ENCODE peak calls at places on chromosomes 13 and 19, in eight cellular contexts. P is testis, T is tibial nerve, D is GM12864, O is Peyer's patch, L is astrocyte of the spinal cord, J is kidney epithelial cell, M is psoas muscle. W is an unnamed sample.

GRCh38 chr13:95497307-95497943 is 55.1 kb upstream of the CLDN10 start:
- DNase-seq in J (no peak), D (no peak), M (no peak), O (no peak), T (no peak), P (no peak), L (no peak), W (no peak)

GRCh38 chr19:9183000-9183399 is 4.2 kb downstream of the OR7D2 start:
- DNase-seq in J (no peak), O (no peak), D (no peak), M (no peak), T (no peak), L (no peak), P (no peak), W (no peak)

GRCh38 chr13:97810152-97810551 is 143.3 kb upstream of the IPO5 start:
- DNase-seq in O (no peak), P (no peak), D (no peak), L (peak; percentile 23), T (no peak), M (no peak), J (no peak), W (no peak)

GRCh38 chr13:113187263-113187669 is 21.2 kb downstream of the PCID2 start:
- DNase-seq in M (peak; percentile 94), J (peak; percentile 99), P (no peak), O (no peak), T (peak; percentile 62), L (peak; percentile 99), D (no peak), W (peak; percentile 96)

GRCh38 chr13:100518394-100519062 is 70.1 kb downstream of the GGACT start:
- DNase-seq in O (no peak), T (no peak), M (no peak), D (no peak), L (no peak), J (no peak), P (no peak), W (no peak)

GRCh38 chr19:43563816-43564215 is 11.5 kb downstream of the XRCC1 start:
- DNase-seq in O (no peak), L (no peak), T (no peak), P (no peak), J (no peak), D (no peak), M (no peak), W (no peak)

GRCh38 chr13:76778906-76779305 is 107.3 kb downstream of the KCTD12 start:
- DNase-seq in O (no peak), P (no peak), T (no peak), D (no peak), J (no peak), L (no peak), M (no peak), W (no peak)

GRCh38 chr19:45324349-45324907 is 1.8 kb upstream of the CKM start:
- DNase-seq in J (no peak), O (no peak), T (no peak), L (no peak), D (no peak), P (no peak), M (no peak), W (no peak)

GRCh38 chr19:33876619-33877018 is 79.9 kb downstream of the KCTD15 start:
- DNase-seq in O (no peak), J (no peak), P (no peak), D (no peak), T (no peak), M (no peak), L (no peak), W (no peak)

GRCh38 chr19:31626941-31627340 is 277.7 kb upstream of the TSHZ3 start:
- DNase-seq in P (no peak), T (no peak), L (no peak), M (no peak), D (no peak), J (no peak), O (no peak), W (no peak)

GRCh38 chr13:27367570-27367969 is 56.8 kb upstream of the GTF3A start:
- DNase-seq in J (no peak), O (no peak), L (no peak), T (no peak), D (no peak), M (no peak), P (no peak), W (no peak)

GRCh38 chr19:19405919-19406877 is 723 bp downstream of the GATAD2A start:
- DNase-seq in M (peak; percentile 72), T (no peak), P (peak; percentile 54), D (no peak), L (peak; percentile 51), J (no peak), O (peak; percentile 56), W (no peak)

GRCh38 chr13:77136902-77137420 is 110.0 kb upstream of the FBXL3 start:
- DNase-seq in M (no peak), O (no peak), P (no peak), D (no peak), T (no peak), L (peak; percentile 84), J (peak; percentile 23), W (peak; percentile 47)

GRCh38 chr13:101512650-101513049 is 60.2 kb downstream of the ITGBL1 start:
- DNase-seq in O (no peak), L (peak; percentile 86), P (no peak), J (no peak), D (no peak), T (no peak), M (no peak), W (no peak)

GRCh38 chr13:27280009-27280646 is 9.5 kb downstream of the RASL11A start:
- DNase-seq in P (no peak), D (no peak), J (no peak), L (peak; percentile 45), O (no peak), M (no peak), T (no peak), W (no peak)

GRCh38 chr13:24511019-24511823 is 1.4 kb downstream of the PARP4 start:
- DNase-seq in O (peak; percentile 70), T (no peak), D (peak; percentile 80), M (no peak), P (no peak), J (peak; percentile 78), L (peak; percentile 90), W (peak; percentile 54)

DNA sequence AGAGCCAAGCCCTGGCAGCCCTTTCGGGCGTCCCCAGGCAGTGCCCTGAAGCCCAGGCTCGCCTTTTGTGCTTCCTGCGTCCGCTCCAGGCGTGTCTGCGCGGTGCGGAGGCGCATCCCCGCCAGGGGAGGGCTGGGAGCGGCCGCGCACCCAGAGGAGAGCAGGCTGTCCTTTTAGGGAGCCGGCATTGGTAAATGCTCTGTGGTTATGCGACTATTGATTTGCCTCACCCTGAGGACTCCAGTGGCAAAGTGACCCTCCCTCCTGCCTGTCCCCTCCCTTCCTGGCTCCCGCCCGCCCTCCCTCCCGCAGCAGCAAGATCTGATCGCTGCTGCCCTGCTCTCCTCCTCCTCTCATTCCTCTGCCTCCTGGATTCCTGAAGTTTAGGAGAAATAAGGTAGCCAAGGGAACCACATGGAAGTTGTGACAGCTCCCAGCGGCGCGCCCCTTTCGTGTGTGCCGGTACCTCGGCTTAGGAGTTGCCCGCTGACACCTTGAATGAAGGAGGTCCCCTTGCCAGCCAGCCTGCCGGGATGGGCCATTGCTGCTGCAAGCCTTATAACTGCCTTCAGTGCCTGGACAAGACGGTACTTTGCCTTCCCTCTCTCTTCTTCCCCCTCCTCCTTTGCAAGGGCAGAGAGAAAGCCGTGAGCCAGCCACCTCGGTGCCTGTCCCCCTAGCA is 167.0 kb downstream of the SLC7A1 start:
- DNase-seq in L (no peak), T (no peak), J (no peak), O (no peak), P (peak; percentile 20), M (peak; percentile 52), D (no peak), W (no peak)
- TF ChIP-seq CTCF in L (no peak), T (no peak), J (no peak), O (no peak), P (no peak), M (no peak), D (no peak), W (no peak)

DNA sequence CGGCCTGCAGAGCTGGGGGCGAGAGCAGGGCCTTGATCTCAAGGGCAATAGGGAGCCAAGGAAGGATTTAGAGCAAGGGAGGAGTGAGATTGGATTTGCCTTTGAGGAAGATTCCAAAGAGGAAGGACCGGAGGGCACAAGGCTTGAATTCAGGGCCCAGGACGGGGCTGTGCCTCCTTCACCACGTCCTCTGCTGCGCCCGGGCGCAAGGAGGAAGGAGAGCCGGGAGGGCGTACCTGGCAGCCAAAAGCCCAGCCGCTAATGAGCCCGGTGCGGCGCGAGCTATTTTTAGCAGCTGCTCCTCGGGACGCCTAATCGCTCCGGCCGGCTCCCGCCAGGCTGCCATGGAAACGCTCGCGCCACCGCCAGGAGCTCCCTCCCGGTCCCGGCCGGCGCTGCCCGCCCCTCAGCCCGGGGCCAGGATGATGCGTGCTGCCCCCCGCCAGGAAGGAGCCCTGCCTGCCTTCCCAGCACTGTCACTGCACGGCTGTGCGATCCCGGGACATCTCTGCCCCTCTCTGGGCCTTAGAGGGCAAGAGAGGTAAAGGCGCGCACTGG is 31.3 kb downstream of the TINCR start:
- DNase-seq in J (no peak), P (peak; percentile 68), D (no peak), L (peak; percentile 61), T (no peak), O (no peak), M (peak; percentile 62), W (no peak)
- H3K4me3 ChIP-seq in J (no peak overlapping the region), P (no peak overlapping the region), D (no peak overlapping the region), L (no peak overlapping the region), T (no peak overlapping the region), O (no peak overlapping the region), M (no peak overlapping the region), W (peak overlapping the region; percentile 32)

DNA sequence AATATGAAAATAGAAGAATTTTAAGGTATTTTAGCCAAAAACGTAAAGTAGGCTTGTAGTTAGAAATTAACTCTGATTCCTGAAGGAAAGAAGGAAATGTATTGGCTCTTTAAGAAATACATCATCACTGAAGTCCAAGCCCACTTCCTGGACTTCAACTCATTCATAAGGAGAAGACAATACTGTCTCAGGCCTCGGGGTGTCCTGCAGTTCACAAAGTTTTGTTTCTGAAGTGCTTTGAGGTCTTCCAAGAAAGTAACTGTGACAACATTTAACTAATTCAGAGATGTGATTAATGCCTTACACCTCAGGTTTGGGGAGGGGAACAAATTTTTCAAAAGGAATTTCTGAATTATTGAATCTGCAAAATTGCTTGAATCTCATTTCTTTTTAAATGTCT is 65.8 kb upstream of the STARD13 start:
- DNase-seq in D (no peak), M (no peak), P (no peak), T (no peak), O (no peak), J (peak; percentile 14), L (peak; percentile 65), W (no peak)
- TF ChIP-seq CTCF in D (no peak), M (no peak), P (no peak), T (no peak), O (no peak), J (no peak), L (peak; percentile 7), W (no peak)

DNA sequence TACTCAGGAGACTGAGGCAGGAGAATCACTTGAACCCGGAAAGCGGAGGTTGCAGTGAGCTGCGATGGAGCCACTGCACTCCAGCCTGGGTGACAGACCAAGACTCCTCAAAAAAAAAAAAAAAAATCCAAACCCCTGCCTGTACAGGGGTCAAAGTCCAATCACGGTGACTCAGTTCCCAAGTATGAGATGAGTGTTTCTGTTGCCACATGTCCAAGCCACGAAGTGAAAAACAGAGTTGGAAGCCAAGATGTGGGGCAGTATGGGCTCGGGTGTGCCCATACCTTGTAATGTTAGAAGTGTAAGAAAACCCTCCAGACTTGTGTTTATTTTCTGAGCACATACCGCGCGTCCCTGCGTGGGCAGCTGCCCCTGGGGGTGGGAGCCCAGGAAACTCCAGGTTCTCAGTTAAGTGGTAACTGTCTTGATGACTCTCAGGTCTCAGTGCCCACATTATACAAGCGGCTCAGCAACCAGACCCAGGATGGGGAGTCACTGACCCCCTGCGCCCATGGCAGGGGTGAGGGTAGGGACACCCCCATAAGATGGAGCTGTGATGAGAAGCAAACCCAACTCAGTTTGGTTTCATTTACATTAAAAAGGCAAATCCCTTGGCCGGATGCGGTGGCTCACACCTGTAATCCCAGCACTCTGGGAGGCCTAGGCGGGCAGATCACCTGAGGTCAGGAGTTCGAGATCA is 1.2 kb upstream of the GPX4 start:
- DNase-seq in P (no peak), D (peak; percentile 66), T (no peak), J (peak; percentile 100), M (no peak), L (peak; percentile 99), O (no peak), W (peak; percentile 98)
- H3K4me3 ChIP-seq in P (no peak overlapping the region), D (no peak overlapping the region), T (peak overlapping the region; percentile 15), J (no peak overlapping the region), M (peak overlapping the region; percentile 88), L (no peak overlapping the region), O (peak overlapping the region; percentile 15), W (peak overlapping the region; percentile 32)